ENCODE peak calls at places on chromosomes 7 and 10, in ten cellular contexts. A is substantia nigra; I is aorta; C is HS-5; M is colonic mucosa; B is stimulated activated CD4-positive, alpha-beta T cell treated with anti-CD3 and anti-CD28 coated beads, Interleukin-2, amount 100 ng/mL, for 24 hours; Q is T-helper 2 cell; Z is tibial artery; N is NCI-H345; W is activated effector memory CD4-positive, alpha-beta T cell treated with Interleukin-2 at 50 U/mL for 16 hours. E is an unnamed sample.

GRCh38 chr7:136502162-136502561 is 366.3 kb upstream of the CHRM2 start:
- DNase-seq in W (no peak), C (no peak), I (no peak), Z (no peak), M (no peak), Q (no peak), N (no peak), A (no peak), B (no peak), E (no peak)

GRCh38 chr7:34155225-34155908 is 250.0 kb downstream of the BMPER start:
- DNase-seq in W (no peak), I (no peak), N (no peak), A (no peak), Z (peak), C (peak), M (no peak), B (no peak), Q (no peak), E (no peak)

GRCh38 chr7:154505362-154505761 is 453.2 kb downstream of the DPP6 start:
- DNase-seq in A (no peak), I (no peak), B (no peak), W (no peak), M (no peak), N (no peak), Q (no peak), Z (no peak), C (no peak), E (no peak)

GRCh38 chr10:36450385-36450784 is 675.0 kb upstream of the ANKRD30A start:
- DNase-seq in N (no peak), C (no peak), A (no peak), M (no peak), Q (no peak), W (no peak), Z (no peak), I (no peak), B (no peak), E (no peak)

GRCh38 chr7:94335586-94335985 is 59.1 kb upstream of the COL1A2 start:
- DNase-seq in N (no peak), C (no peak), B (no peak), Q (no peak), A (no peak), I (no peak), M (no peak), W (no peak), Z (no peak), E (no peak)

GRCh38 chr7:13991791-13992620 is 2.5 kb upstream of the ETV1 start:
- DNase-seq in Q (no peak), B (no peak), C (no peak), Z (no peak), M (no peak), I (no peak), W (no peak), A (no peak), N (peak), E (no peak)

GRCh38 chr7:92614586-92615237 is 24.5 kb upstream of the FAM133B start:
- DNase-seq in A (peak), Q (no peak), Z (no peak), C (no peak), M (no peak), N (no peak), B (no peak), I (no peak), W (no peak), E (no peak)

GRCh38 chr7:97499204-97499603 is 232.7 kb upstream of the TAC1 start:
- DNase-seq in N (peak), M (peak), Q (no peak), W (no peak), A (no peak), I (no peak), B (no peak), C (no peak), Z (no peak), E (no peak)

GRCh38 chr7:142303650-142304049 is 45.8 kb upstream of the PRSS58 start:
- DNase-seq in I (no peak), A (no peak), W (no peak), Z (no peak), N (peak), M (no peak), Q (peak), B (no peak), C (no peak), E (no peak)

GRCh38 chr7:158431941-158432347 is 155.7 kb downstream of the PTPRN2 start:
- DNase-seq in N (no peak), M (peak), B (no peak), I (peak), W (no peak), Q (no peak), C (no peak), A (no peak), Z (peak), E (no peak)

GRCh38 chr7:149570784-149571183 is 73.2 kb upstream of the ZNF746 start:
- DNase-seq in A (no peak), I (no peak), M (no peak), B (no peak), C (no peak), W (no peak), Z (no peak), Q (no peak), N (no peak), E (no peak)

GRCh38 chr10:117134084-117135025 is 3.7 kb downstream of the VAX1 start:
- DNase-seq in Q (no peak), W (no peak), Z (peak), M (no peak), C (no peak), A (no peak), I (no peak), N (no peak), B (no peak), E (no peak)

GRCh38 chr7:28296571-28297483 is 115.5 kb upstream of the CREB5 start:
- DNase-seq in A (no peak), M (peak), W (no peak), C (no peak), Q (no peak), I (no peak), B (peak), Z (no peak), N (peak), E (no peak)

E was measured in type B pancreatic cell.